ENCODE peak calls at places on chromosome 6, in six cellular contexts. R, M, H, C, Q and L are unnamed samples.

GRCh38 chr6:12233693-12234551 is 56.2 kb upstream of the EDN1 start:
- DNase-seq in H (peak), M (no peak), C (no peak), Q (peak), R (peak), L (no peak)

GRCh38 chr6:152605342-152605741 is 31.8 kb downstream of the SYNE1 start:
- DNase-seq in C (no peak), H (peak), Q (no peak), R (no peak), M (no peak), L (no peak)

GRCh38 chr6:76441850-76442249 is 369.4 kb upstream of the IMPG1 start:
- DNase-seq in H (no peak), Q (no peak), M (no peak), C (no peak), R (no peak), L (no peak)

GRCh38 chr6:11368264-11368663 is 135.8 kb upstream of the NEDD9 start:
- DNase-seq in C (no peak), R (no peak), M (no peak), Q (no peak), H (no peak), L (no peak)

GRCh38 chr6:137647762-137648412 is 153.7 kb upstream of the OLIG3 start:
- DNase-seq in Q (no peak), C (no peak), R (no peak), H (no peak), M (no peak), L (no peak)

GRCh38 chr6:31383149-31383548 is 20.2 kb upstream of the MICA start:
- DNase-seq in M (no peak), Q (no peak), R (no peak), C (no peak), H (no peak), L (peak)

GRCh38 chr6:170048615-170049256 is 242.1 kb downstream of the DLL1 start:
- DNase-seq in M (no peak), H (peak), C (peak), Q (no peak), R (no peak), L (no peak)

GRCh38 chr6:55773620-55774019 is 101.8 kb downstream of the BMP5 start:
- DNase-seq in H (no peak), Q (no peak), M (no peak), C (no peak), R (no peak), L (no peak)

GRCh38 chr6:108630050-108630714 is 69.5 kb downstream of the FOXO3 start:
- DNase-seq in C (no peak), M (no peak), H (no peak), R (no peak), Q (no peak), L (no peak)

GRCh38 chr6:20472748-20473147 is 61.5 kb upstream of the CDKAL1 start:
- DNase-seq in C (no peak), R (no peak), H (no peak), M (no peak), Q (no peak), L (no peak)

GRCh38 chr6:88870728-88871330 is 92.6 kb downstream of the RNGTT start:
- DNase-seq in Q (peak), H (peak), C (no peak), M (no peak), R (peak), L (no peak)

GRCh38 chr6:96304997-96305396 is 216.6 kb upstream of the UFL1 start:
- DNase-seq in M (no peak), H (no peak), Q (no peak), C (no peak), R (no peak), L (no peak)

GRCh38 chr6:10598084-10598960 is 77.2 kb downstream of the GCNT2 start:
- DNase-seq in M (no peak), Q (no peak), H (no peak), C (no peak), R (no peak), L (no peak)

GRCh38 chr6:143592335-143592734 is 80.8 kb upstream of the FUCA2 start:
- DNase-seq in C (no peak), M (no peak), Q (no peak), H (no peak), R (no peak), L (no peak)

GRCh38 chr6:30325150-30325872 is 1.4 kb upstream of the TRIM39 start:
- DNase-seq in R (peak), Q (peak), C (no peak), M (peak), H (peak), L (no peak)

GRCh38 chr6:31573239-31574105 is 1.4 kb downstream of the LTA start:
- DNase-seq in R (no peak), M (no peak), H (no peak), Q (no peak), C (no peak), L (no peak)

GRCh38 chr6:9412951-9413559 is 977.7 kb upstream of the SLC35B3 start:
- DNase-seq in H (peak), R (no peak), Q (no peak), C (no peak), M (no peak), L (no peak)

GRCh38 chr6:42316981-42317380 is 99.3 kb upstream of the MRPS10 start:
- DNase-seq in Q (no peak), C (no peak), R (no peak), H (no peak), M (no peak), L (no peak)

GRCh38 chr6:66328181-66328580 is 621.2 kb upstream of the EYS start:
- DNase-seq in C (no peak), Q (no peak), H (no peak), M (no peak), R (no peak), L (no peak)

GRCh38 chr6:46437671-46438221 is 53.5 kb downstream of the RCAN2 start:
- DNase-seq in M (no peak), H (no peak), R (no peak), C (no peak), Q (no peak), L (no peak)

GRCh38 chr6:136129365-136129764 is 120.7 kb downstream of the MTFR2 start:
- DNase-seq in M (no peak), C (no peak), R (no peak), H (peak), Q (no peak), L (no peak)

GRCh38 chr6:157689875-157690274 is 133.2 kb upstream of the SNX9 start:
- DNase-seq in H (no peak), C (no peak), R (no peak), M (no peak), Q (no peak), L (no peak)

GRCh38 chr6:111865909-111866546 is 7.2 kb downstream of the FYN start:
- DNase-seq in M (no peak), H (no peak), R (no peak), Q (no peak), C (no peak), L (no peak)

GRCh38 chr6:33254591-33254990 is 17.1 kb downstream of the VPS52 start:
- DNase-seq in C (no peak), H (no peak), Q (no peak), R (no peak), M (no peak), L (no peak)

GRCh38 chr6:112956696-112957525 is 609.8 kb downstream of the RFPL4B start:
- DNase-seq in C (no peak), R (no peak), M (no peak), Q (no peak), H (peak), L (no peak)

GRCh38 chr6:35774116-35774794 is 2.1 kb upstream of the CLPSL2 start:
- DNase-seq in R (no peak), Q (no peak), M (no peak), C (no peak), H (no peak), L (no peak)